ENCODE peak calls at places on chromosome 12, in four cellular contexts. B is GM12878, J is HepG2, R is K562. H is an unnamed sample.

GRCh38 chr12:63420206-63420644 is 248.1 kb downstream of the DPY19L2 start:
- DNase-seq in J (peak), R (peak), B (peak), H (peak)

GRCh38 chr12:8544295-8544694 is 3.6 kb upstream of the CLEC4E start:
- DNase-seq in B (peak), R (peak), J (peak), H (peak)

GRCh38 chr12:10363665-10363921 is 26.2 kb downstream of the KLRK1 start:
- DNase-seq in R (no peak), B (no peak), J (no peak), H (no peak)

GRCh38 chr12:74897425-74898211 is 312.0 kb downstream of the KCNC2 start:
- DNase-seq in J (no peak), B (no peak), R (no peak), H (no peak)

GRCh38 chr12:2017724-2018337 is 13.6 kb upstream of the DCP1B start:
- DNase-seq in B (no peak), R (no peak), J (no peak), H (no peak)

GRCh38 chr12:104360988-104361707 is 57.6 kb downstream of the EID3 start:
- DNase-seq in J (no peak), R (peak), B (no peak), H (no peak)

GRCh38 chr12:9702239-9702638 is 30.7 kb downstream of the CLECL1 start:
- DNase-seq in R (no peak), J (no peak), B (no peak), H (no peak)

GRCh38 chr12:42421844-42422779 is 96.1 kb downstream of the PPHLN1 start:
- DNase-seq in R (peak), B (peak), J (no peak), H (no peak)

GRCh38 chr12:131460516-131460915 is 250.4 kb upstream of the SFSWAP start:
- DNase-seq in J (no peak), B (no peak), R (no peak), H (no peak)

GRCh38 chr12:108876550-108876949 is 3.3 kb upstream of the DAO start:
- DNase-seq in R (no peak), B (no peak), J (no peak), H (no peak)

GRCh38 chr12:32548691-32549412 is 130.2 kb upstream of the DNM1L start:
- DNase-seq in J (no peak), B (no peak), R (no peak), H (no peak)

GRCh38 chr12:84842406-84843013 is 70.1 kb downstream of the SLC6A15 start:
- DNase-seq in J (peak), R (peak), B (no peak), H (peak)

GRCh38 chr12:29545102-29545467 is 47.6 kb upstream of the OVCH1 start:
- DNase-seq in R (no peak), B (no peak), J (no peak), H (no peak)

GRCh38 chr12:29547151-29547561 is 49.7 kb upstream of the OVCH1 start:
- DNase-seq in R (no peak), B (no peak), J (no peak), H (no peak)

GRCh38 chr12:29547844-29548243 is 50.4 kb upstream of the OVCH1 start:
- DNase-seq in J (no peak), B (no peak), R (no peak), H (no peak)

GRCh38 chr12:29544428-29545101 is 47.1 kb upstream of the OVCH1 start:
- DNase-seq in B (no peak), J (no peak), R (no peak), H (no peak)

GRCh38 chr12:29546000-29546399 is 48.5 kb upstream of the OVCH1 start:
- DNase-seq in J (no peak), R (no peak), B (no peak), H (no peak)
- TF ChIP-seq BHLHE40 in J (no peak), R (no peak), B (peak), H (no peak)

DNA sequence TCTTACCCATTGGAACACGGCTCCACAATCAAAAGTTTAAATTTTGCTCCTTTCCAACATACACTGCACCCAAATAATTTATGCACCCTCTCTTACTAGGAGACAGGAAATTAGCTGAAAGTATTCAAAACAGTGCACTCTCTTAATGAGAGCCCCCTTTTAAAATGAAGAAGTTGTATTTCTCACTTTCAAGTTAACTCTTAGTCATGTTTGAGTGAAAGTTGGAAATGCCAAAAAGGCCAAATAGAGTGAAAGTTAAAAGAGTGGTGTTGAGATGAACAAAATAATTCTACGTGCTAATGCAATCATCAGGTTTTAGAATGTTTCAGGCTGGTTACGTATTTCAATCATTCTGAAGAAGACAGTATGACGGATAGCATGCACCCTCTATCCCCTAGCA is 429.6 kb upstream of the SOX5 start:
- DNase-seq in R (no peak), J (no peak), B (no peak), H (no peak)
- TF ChIP-seq FOXK2 in R (no peak), J (no peak), B (no peak), H (no peak)

GRCh38 chr12:93918262-93918661 is 230.1 kb upstream of the PLXNC1 start:
- DNase-seq in R (no peak), J (no peak), B (no peak), H (no peak)
- TF ChIP-seq BHLHE40 in R (no peak), J (no peak), B (no peak), H (no peak)

GRCh38 chr12:115698257-115698656 is 579.2 kb downstream of the MED13L start:
- DNase-seq in J (no peak), R (no peak), B (no peak), H (no peak)

GRCh38 chr12:115693970-115694369 is 583.5 kb downstream of the MED13L start:
- DNase-seq in J (no peak), R (no peak), B (no peak), H (no peak)

GRCh38 chr12:115694564-115694963 is 582.9 kb downstream of the MED13L start:
- DNase-seq in B (no peak), J (no peak), R (no peak), H (no peak)

GRCh38 chr12:115700896-115701465 is 576.5 kb downstream of the MED13L start:
- DNase-seq in J (no peak), R (no peak), B (no peak), H (no peak)

GRCh38 chr12:115697341-115697740 is 580.2 kb downstream of the MED13L start:
- DNase-seq in B (no peak), R (no peak), J (no peak), H (no peak)
- TF ChIP-seq FOXK2 in B (no peak), R (no peak), J (no peak), H (no peak)

DNA sequence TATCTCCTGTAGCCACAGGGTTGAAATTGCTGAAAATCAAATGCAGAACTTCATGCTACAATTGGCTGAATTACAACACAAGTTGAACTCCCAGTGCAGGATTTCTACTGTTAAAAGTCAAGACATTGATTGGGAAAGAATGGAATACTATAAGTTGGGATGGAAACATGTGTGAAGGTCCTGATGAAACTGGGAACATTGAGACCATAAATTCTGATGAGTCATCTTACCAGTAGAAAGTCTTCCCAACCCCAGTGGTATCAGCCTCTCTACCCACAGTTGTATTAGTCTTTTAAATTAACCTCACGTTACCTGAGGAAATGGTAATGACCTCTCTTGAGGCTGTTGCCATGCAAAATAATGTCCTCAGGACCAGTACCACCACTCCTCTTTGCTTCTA is 27.4 kb upstream of the DYRK2 start:
- DNase-seq in R (no peak), B (no peak), J (no peak), H (no peak)
- TF ChIP-seq BHLHE40 in R (no peak), B (no peak), J (no peak), H (no peak)

DNA sequence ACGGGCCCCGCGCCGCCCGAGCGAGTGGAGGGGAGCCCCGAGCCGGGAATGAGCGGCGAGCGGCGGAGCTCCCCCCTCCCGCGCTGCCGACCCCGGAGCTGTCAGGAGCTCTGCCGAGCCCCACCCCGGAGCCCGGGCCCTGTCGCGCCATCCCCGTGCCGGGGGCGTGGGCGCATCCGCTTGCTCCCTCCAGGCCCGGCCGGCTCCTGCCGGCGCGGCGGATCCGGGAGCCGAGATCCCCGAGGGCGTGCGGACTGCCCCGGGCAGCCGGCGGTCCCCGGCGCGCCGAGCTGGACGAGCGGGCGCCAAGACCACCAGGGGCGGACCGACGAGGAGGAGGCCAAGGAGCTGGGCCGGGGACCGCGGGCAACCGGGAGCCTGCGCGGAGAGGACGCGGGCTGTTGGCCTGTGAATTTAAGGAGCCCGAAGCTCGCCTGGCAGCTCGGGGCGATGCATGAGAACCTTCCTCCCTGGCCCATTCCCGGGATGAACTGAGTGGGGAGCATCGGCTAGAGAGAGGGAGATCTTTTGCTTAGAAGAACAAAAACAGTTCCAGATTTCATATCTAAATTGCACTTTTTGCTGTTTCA is 2.0 kb downstream of the PTHLH start:
- DNase-seq in R (no peak), J (no peak), B (no peak), H (no peak)
- TF ChIP-seq FOXK2 in R (no peak), J (no peak), B (no peak), H (no peak)

DNA sequence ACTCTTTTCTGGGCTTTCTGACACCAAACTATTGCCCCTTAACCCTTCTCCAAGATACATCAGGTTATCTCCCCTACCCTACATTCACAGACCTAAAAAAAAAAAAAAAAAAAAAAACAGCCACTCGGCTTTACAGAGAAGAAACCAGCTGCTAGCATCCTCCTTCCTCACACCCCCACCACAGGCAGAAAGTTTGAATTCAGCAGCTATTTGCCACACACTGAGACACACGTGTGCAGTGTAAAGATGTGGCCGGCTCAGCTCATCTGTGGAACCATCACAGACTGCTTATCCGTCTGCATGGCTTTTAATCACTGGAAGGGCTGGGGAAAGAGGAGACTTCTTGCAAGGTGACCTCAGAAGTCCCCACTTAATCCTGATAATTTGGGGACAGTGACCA is 50.1 kb downstream of the VWF start:
- DNase-seq in B (no peak), J (no peak), R (no peak), H (no peak)
- TF ChIP-seq BHLHE40 in B (no peak), J (no peak), R (no peak), H (no peak)

H was measured in HEK293T.